ENCODE peak calls at places on chromosomes 3 and 15, in nine cellular contexts. S is NCI-H2171, C is endothelial cell, I is uterus, F is left ventricle myocardium superior, A is cardiac fibroblast, B is HFFc6, G is activated T-helper 1 cell treated with Interleukin-2 at 50 U/mL for 16 hours, O is fibroblast of lung. N is an unnamed sample.

GRCh38 chr3:112092439-112093179 is 6.4 kb downstream of the C3orf52 start:
- DNase-seq in S (no peak), C (no peak), I (no peak), F (no peak), A (peak; percentile 80), B (no peak), G (no peak), O (peak; percentile 24), N (no peak)

GRCh38 chr3:185309795-185310194 is 53.1 kb upstream of the MAP3K13 start:
- DNase-seq in S (no peak), C (no peak), I (no peak), F (no peak), A (no peak), B (no peak), G (no peak), O (no peak), N (no peak)

GRCh38 chr3:136787226-136787793 is 31.6 kb upstream of the SLC35G2 start:
- DNase-seq in S (no peak), C (no peak), I (no peak), F (no peak), A (peak; percentile 55), B (no peak), G (no peak), O (peak; percentile 56), N (no peak)

GRCh38 chr15:35753486-35753885 is 207.5 kb upstream of the DPH6 start:
- DNase-seq in S (no peak), C (no peak), I (no peak), F (no peak), A (peak; percentile 28), B (peak; percentile 43), G (no peak), O (peak; percentile 39), N (no peak)

GRCh38 chr15:28881170-28881569 is 4.6 kb upstream of the APBA2 start:
- DNase-seq in S (no peak), C (no peak), I (no peak), F (no peak), A (peak; percentile 54), B (no peak), G (no peak), O (peak; percentile 58), N (no peak)

GRCh38 chr15:68677996-68678395 is 99.2 kb downstream of the CORO2B start:
- DNase-seq in S (no peak), C (no peak), I (peak; percentile 8), F (no peak), A (no peak), B (no peak), G (no peak), O (no peak), N (no peak)

GRCh38 chr3:53970656-53971055 is 79.0 kb upstream of the SELENOK start:
- DNase-seq in S (no peak), C (no peak), I (no peak), F (no peak), A (no peak), B (no peak), G (no peak), O (no peak), N (peak; percentile 20)

GRCh38 chr3:55690161-55690560 is 203.1 kb upstream of the WNT5A start:
- DNase-seq in S (no peak), C (no peak), I (no peak), F (no peak), A (no peak), B (no peak), G (no peak), O (no peak), N (no peak)

GRCh38 chr15:92020765-92021164 is 167.3 kb downstream of the SLCO3A1 start:
- DNase-seq in S (no peak), C (no peak), I (no peak), F (no peak), A (peak; percentile 65), B (no peak), G (no peak), O (peak; percentile 5), N (no peak)

N was measured in progenitor cell of endocrine pancreas.